ENCODE peak calls at places on chromosomes 2 and 18, in six cellular contexts. U is GM06990, Y is upper lobe of left lung, T is kidney epithelial cell, H is endodermal cell, K is WERI-Rb-1. B is an unnamed sample.

GRCh38 chr2:69645926-69646325 is 2.4 kb upstream of the AAK1 start:
- DNase-seq in H (no peak), Y (no peak), U (no peak), T (no peak), K (no peak), B (no peak)

GRCh38 chr2:183172220-183172887 is 48.1 kb downstream of the NUP35 start:
- DNase-seq in T (no peak), H (peak; percentile 68), Y (peak; percentile 2), K (no peak), U (no peak), B (no peak)

GRCh38 chr2:143087033-143087432 is 42.2 kb upstream of the ARHGAP15 start:
- DNase-seq in U (no peak), H (no peak), Y (no peak), K (no peak), T (no peak), B (no peak)

GRCh38 chr18:26225915-26226228 is 373 bp upstream of the TAF4B start:
- DNase-seq in Y (no peak), T (no peak), H (no peak), K (no peak), U (no peak), B (no peak)

GRCh38 chr2:172893654-172894053 is 158.0 kb downstream of the RAPGEF4 start:
- DNase-seq in H (no peak), K (no peak), U (no peak), Y (no peak), T (no peak), B (no peak)

GRCh38 chr18:48590678-48591077 is 51.8 kb downstream of the CTIF start:
- DNase-seq in K (no peak), H (no peak), T (peak; percentile 10), Y (no peak), U (no peak), B (peak; percentile 69)

GRCh38 chr2:139353874-139354273 is 573.7 kb upstream of the NXPH2 start:
- DNase-seq in H (no peak), U (no peak), Y (no peak), K (peak; percentile 45), T (no peak), B (no peak)

GRCh38 chr18:75201936-75202335 is 7.0 kb downstream of the PTGR3 start:
- DNase-seq in Y (no peak), H (no peak), K (no peak), U (no peak), T (no peak), B (no peak)

GRCh38 chr2:16135196-16135912 is 195.0 kb downstream of the MYCN start:
- DNase-seq in Y (no peak), T (no peak), H (peak; percentile 13), K (no peak), U (no peak), B (no peak)

GRCh38 chr2:99926986-99927385 is 215.4 kb downstream of the AFF3 start:
- DNase-seq in H (no peak), K (no peak), U (no peak), Y (no peak), T (no peak), B (peak; percentile 17)

GRCh38 chr2:234258562-234259141 is 208.2 kb downstream of the SPP2 start:
- DNase-seq in U (no peak), Y (no peak), T (no peak), H (no peak), K (no peak), B (no peak)

GRCh38 chr2:30239308-30240161 is 8.2 kb downstream of the LBH start:
- DNase-seq in U (no peak), K (peak; percentile 84), Y (no peak), H (peak; percentile 92), T (no peak), B (no peak)

GRCh38 chr2:95274291-95275150 is at the start of gene PROM2:
- DNase-seq in K (peak; percentile 5), T (no peak), H (peak; percentile 91), U (no peak), Y (no peak), B (no peak)

GRCh38 chr18:33556846-33557245 is 21.2 kb upstream of the ASXL3 start:
- DNase-seq in K (no peak), U (no peak), H (no peak), T (no peak), Y (no peak), B (no peak)

GRCh38 chr18:4172491-4172890 is 282.6 kb downstream of the DLGAP1 start:
- DNase-seq in K (no peak), Y (no peak), H (no peak), T (no peak), U (no peak), B (no peak)

GRCh38 chr2:55120634-55121359 is 70.5 kb upstream of the RTN4 start:
- DNase-seq in K (peak; percentile 97), T (no peak), H (no peak), U (no peak), Y (peak; percentile 72), B (no peak)

GRCh38 chr18:43587538-43588153 is 310.4 kb upstream of the SYT4 start:
- DNase-seq in U (no peak), T (no peak), H (no peak), K (no peak), Y (no peak), B (no peak)

GRCh38 chr18:48634491-48634890 is 95.7 kb downstream of the CTIF start:
- DNase-seq in T (no peak), Y (no peak), U (no peak), K (no peak), H (no peak), B (no peak)

GRCh38 chr18:12604445-12605007 is 53.4 kb downstream of the SPIRE1 start:
- DNase-seq in Y (no peak), H (no peak), T (no peak), K (no peak), U (no peak), B (no peak)

GRCh38 chr18:12608292-12608691 is 49.6 kb downstream of the SPIRE1 start:
- DNase-seq in H (no peak), K (no peak), U (no peak), Y (no peak), T (no peak), B (no peak)

GRCh38 chr18:12606592-12607315 is 51.2 kb downstream of the SPIRE1 start:
- DNase-seq in H (no peak), Y (no peak), K (no peak), T (peak; percentile 74), U (no peak), B (no peak)
- H3K4me3 ChIP-seq in H (no peak overlapping the region), Y (no peak overlapping the region), K (no peak overlapping the region), T (no peak overlapping the region), U (no peak overlapping the region), B (no peak overlapping the region)

DNA sequence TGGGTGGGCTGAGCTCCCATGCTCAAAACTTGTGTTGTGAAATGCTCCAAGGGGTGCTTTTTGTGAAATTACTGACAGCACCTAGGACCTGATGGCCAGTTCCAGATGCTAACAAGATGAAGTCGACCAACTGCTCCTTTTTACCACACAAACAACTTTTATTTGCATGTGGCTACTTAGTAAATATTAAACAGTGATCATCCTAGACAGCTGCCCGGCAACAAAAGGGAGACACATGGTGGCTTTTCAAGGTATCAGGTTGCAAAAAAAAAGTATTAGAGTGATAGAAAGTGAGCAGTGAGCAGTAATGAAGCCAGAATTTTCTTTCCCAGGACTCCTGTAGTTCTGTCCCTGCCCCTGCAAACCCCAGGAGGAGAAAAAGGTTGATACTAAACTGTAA is 118.5 kb downstream of the RPIA start:
- DNase-seq in Y (no peak), H (no peak), U (no peak), K (no peak), T (no peak), B (no peak)
- TF ChIP-seq CTCF in Y (no peak), H (no peak), U (no peak), K (no peak), T (no peak), B (no peak)

DNA sequence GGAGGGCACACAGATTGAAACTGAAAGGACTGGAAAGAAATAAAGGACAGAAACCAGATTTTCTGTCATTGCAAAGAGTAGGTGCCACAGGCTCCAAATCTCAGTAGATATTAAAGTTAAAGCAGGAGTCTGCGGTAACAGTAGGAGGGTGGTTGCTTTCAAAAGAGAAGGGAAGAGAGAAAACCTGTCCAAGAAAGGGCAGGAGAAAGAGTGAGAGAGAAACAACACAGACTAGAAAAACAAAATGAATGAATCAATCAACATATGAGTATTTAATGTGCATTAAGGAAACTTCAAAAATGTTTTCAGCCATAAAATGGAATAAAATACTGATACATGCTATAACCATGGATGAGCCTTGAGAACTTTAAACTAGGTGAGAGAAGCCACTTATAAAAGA is 143.1 kb upstream of the CTAGE1 start:
- DNase-seq in Y (no peak), H (no peak), U (no peak), K (no peak), T (no peak), B (no peak)
- H3K4me3 ChIP-seq in Y (no peak overlapping the region), H (no peak overlapping the region), U (no peak overlapping the region), K (no peak overlapping the region), T (no peak overlapping the region), B (no peak overlapping the region)

GRCh38 chr18:64330976-64331375 is 182.1 kb upstream of the LINC00305 start:
- DNase-seq in U (no peak), H (no peak), T (no peak), Y (no peak), K (no peak), B (no peak)

GRCh38 chr18:64333584-64333983 is 184.7 kb upstream of the LINC00305 start:
- DNase-seq in K (no peak), Y (no peak), T (no peak), U (no peak), H (no peak), B (no peak)

GRCh38 chr18:64331419-64331818 is 182.5 kb upstream of the LINC00305 start:
- DNase-seq in K (no peak), T (no peak), U (no peak), Y (no peak), H (no peak), B (no peak)

GRCh38 chr18:64332851-64333250 is 184.0 kb upstream of the LINC00305 start:
- DNase-seq in K (no peak), H (no peak), U (no peak), Y (no peak), T (no peak), B (no peak)

GRCh38 chr18:64330161-64330560 is 181.3 kb upstream of the LINC00305 start:
- DNase-seq in K (peak; percentile 22), Y (no peak), H (peak; percentile 61), T (no peak), U (no peak), B (no peak)
- TF ChIP-seq CTCF in K (peak; percentile 58), Y (no peak), H (peak; percentile 68), T (peak; percentile 23), U (peak; percentile 19), B (no peak)

B was measured in BJ.